ENCODE peak calls at places on chromosomes 5 and 9, in five cellular contexts. E is PC-3, O is MM.1S, T is SK-N-SH, N is HCT116. W is an unnamed sample.

GRCh38 chr5:175821790-175822211 is 49.6 kb upstream of the CPLX2 start:
- DNase-seq in E (peak), O (no peak), N (peak), T (no peak), W (no peak)

GRCh38 chr5:138967806-138968448 is 92.8 kb upstream of the LRRTM2 start:
- DNase-seq in T (no peak), N (peak), E (no peak), O (no peak), W (no peak)

GRCh38 chr5:122778157-122778556 is 3.3 kb downstream of the SNX2 start:
- DNase-seq in O (no peak), N (no peak), E (no peak), T (no peak), W (no peak)

GRCh38 chr5:1336106-1336561 is 8.8 kb downstream of the CLPTM1L start:
- DNase-seq in N (no peak), O (peak), T (no peak), E (no peak), W (no peak)

GRCh38 chr5:144697847-144698262 is 527.2 kb downstream of the KCTD16 start:
- DNase-seq in E (peak), O (no peak), T (no peak), N (no peak), W (no peak)

GRCh38 chr5:149935431-149935901 is 9.1 kb downstream of the PDE6A start:
- DNase-seq in E (no peak), N (no peak), T (no peak), O (no peak), W (no peak)

GRCh38 chr5:58228896-58229295 is 231.0 kb downstream of the PLK2 start:
- DNase-seq in N (no peak), O (no peak), T (no peak), E (no peak), W (no peak)

GRCh38 chr5:9545959-9546851 is at the start of gene SEMA5A:
- DNase-seq in T (peak), O (peak), N (no peak), E (peak), W (peak)

GRCh38 chr9:79123419-79123818 is 448.3 kb upstream of the TLE4 start:
- DNase-seq in E (no peak), O (no peak), N (no peak), T (no peak), W (no peak)

GRCh38 chr5:150022163-150022540 is 21.6 kb downstream of the HMGXB3 start:
- DNase-seq in O (peak), T (no peak), N (peak), E (peak), W (no peak)

GRCh38 chr5:181233436-181234115 is 10.1 kb downstream of the RACK1 start:
- DNase-seq in O (no peak), E (no peak), T (peak), N (no peak), W (no peak)

GRCh38 chr9:34253460-34253837 is 74.6 kb downstream of the UBAP1 start:
- DNase-seq in E (peak), N (no peak), O (no peak), T (no peak), W (no peak)

GRCh38 chr9:129285979-129286772 is 108.1 kb upstream of the IER5L start:
- DNase-seq in N (no peak), E (no peak), O (no peak), T (no peak), W (no peak)

GRCh38 chr9:136484153-136485048 is 1.6 kb upstream of the SEC16A start:
- DNase-seq in N (no peak), T (no peak), E (peak), O (no peak), W (peak)

GRCh38 chr5:114450516-114450909 is 88.6 kb downstream of the KCNN2 start:
- DNase-seq in O (no peak), N (no peak), E (peak), T (peak), W (peak)

GRCh38 chr5:6829150-6829784 is 116.0 kb downstream of the TENT4A start:
- DNase-seq in T (no peak), N (no peak), E (no peak), O (peak), W (no peak)

GRCh38 chr5:146533260-146533857 is 17.4 kb upstream of the GPR151 start:
- DNase-seq in E (peak), O (peak), N (peak), T (peak), W (peak)

GRCh38 chr9:17669206-17669605 is 90.3 kb downstream of the SH3GL2 start:
- DNase-seq in T (no peak), O (peak), E (no peak), N (no peak), W (no peak)

GRCh38 chr5:141934099-141934844 is 10.6 kb downstream of the DELE1 start:
- DNase-seq in T (peak), E (no peak), O (no peak), N (no peak), W (no peak)

GRCh38 chr5:173866249-173867172 is 21.6 kb upstream of the CPEB4 start:
- DNase-seq in E (no peak), N (no peak), T (no peak), O (no peak), W (peak)

GRCh38 chr9:37729499-37729898 is 24.1 kb upstream of the TRMT10B start:
- DNase-seq in E (no peak), O (no peak), N (no peak), T (no peak), W (no peak)

DNA sequence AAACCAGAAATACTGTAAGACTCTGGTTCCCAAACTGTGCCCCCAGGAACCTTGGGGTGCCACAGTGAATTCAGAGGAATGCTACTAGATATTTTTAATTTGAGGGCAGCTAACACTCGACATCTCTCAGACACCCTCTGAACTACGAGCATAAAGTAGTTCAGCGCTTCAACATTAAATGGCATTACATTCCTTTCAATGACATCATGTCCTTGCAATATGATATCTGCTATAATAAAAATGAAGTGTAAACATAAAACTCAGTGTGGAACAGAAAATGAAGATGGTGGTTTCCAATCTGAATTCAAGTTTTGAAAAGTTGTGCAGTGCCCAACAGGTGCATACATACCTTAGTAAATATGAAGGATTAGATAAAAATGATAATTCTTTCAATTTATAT is 116.1 kb downstream of the LPAR1 start:
- DNase-seq in O (no peak), E (peak), N (no peak), T (no peak), W (no peak)
- H3K9ac ChIP-seq in O (no peak), E (peak), N (no peak), T (no peak), W (no peak)

GRCh38 chr5:3091040-3091774 is 339.7 kb upstream of the IRX2 start:
- DNase-seq in O (no peak), N (no peak), T (no peak), E (no peak), W (no peak)

GRCh38 chr5:3092211-3092610 is 340.7 kb upstream of the IRX2 start:
- DNase-seq in O (no peak), E (no peak), N (no peak), T (no peak), W (no peak)

GRCh38 chr5:3092664-3093063 is 341.2 kb upstream of the IRX2 start:
- DNase-seq in N (no peak), O (no peak), T (no peak), E (no peak), W (no peak)
- H3K4me2 ChIP-seq in N (no peak), O (no peak), T (no peak), E (no peak), W (no peak)

GRCh38 chr9:121893787-121894186 is 199.3 kb downstream of the TTLL11 start:
- DNase-seq in O (no peak), T (no peak), E (no peak), N (no peak), W (no peak)

GRCh38 chr9:121897140-121897539 is 196.0 kb downstream of the TTLL11 start:
- DNase-seq in T (no peak), E (no peak), O (no peak), N (no peak), W (no peak)

GRCh38 chr9:121896545-121896943 is 196.6 kb downstream of the TTLL11 start:
- DNase-seq in T (no peak), N (no peak), O (no peak), E (no peak), W (no peak)

GRCh38 chr9:121895274-121895835 is 197.8 kb downstream of the TTLL11 start:
- DNase-seq in N (no peak), T (no peak), E (no peak), O (no peak), W (no peak)

DNA sequence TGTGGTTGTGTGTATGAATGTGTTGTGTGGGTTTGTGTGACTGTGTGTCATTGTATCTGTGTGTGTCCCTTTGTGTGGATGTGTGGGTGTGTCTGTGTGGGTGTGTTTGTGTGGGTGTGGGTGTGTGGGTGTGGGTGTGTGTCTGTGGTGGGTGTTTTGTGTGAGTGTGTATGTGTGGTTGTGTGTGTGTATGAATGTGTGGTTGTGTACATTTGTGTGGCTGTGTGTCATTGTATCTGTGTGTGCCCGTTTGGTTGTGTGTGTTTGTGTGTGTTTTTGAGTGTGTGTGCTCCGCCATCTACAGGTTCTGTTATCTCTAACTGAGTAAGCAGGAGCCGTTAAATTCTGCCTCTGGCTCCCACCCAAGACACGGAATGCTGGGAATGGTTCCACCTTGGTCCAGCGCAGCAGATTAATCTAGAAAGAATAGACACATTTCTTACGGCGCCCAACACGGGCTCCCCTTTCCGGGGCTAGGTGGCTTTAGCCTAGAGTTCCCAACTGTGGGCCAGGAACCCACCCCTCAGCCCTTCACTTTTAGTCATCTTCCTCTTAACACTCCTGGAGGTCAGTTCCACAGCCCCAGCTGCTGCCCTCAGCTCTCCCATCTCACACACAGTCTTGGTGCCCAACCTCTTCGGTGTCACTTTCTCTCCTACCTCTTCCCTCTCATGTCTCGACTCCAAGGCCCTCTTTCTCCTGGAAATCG is 197.1 kb downstream of the TTLL11 start:
- DNase-seq in N (no peak), O (no peak), T (no peak), E (no peak), W (peak)
- TF ChIP-seq EZH2phosphoT487 in N (no peak), O (no peak), T (no peak), E (no peak), W (no peak)

DNA sequence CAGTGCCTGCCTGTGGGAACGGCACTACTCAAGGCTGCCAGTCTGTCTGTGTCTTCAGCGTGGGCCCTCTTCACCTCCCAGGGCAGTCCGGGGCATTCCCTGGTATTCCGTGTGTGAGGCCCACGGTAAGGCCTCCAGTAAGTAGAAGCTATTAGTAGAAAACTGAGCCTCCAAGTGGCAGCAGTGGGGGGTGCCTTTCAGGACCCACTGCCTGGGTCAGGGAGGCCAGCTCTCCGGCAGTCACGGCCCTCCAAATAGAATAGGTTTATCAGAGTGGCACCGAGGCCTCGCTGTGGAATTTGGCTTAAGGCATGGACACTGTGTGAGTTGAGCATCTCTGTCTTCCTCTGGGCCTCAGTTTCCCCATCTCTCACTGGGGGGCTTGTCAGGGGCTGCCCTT is 23.1 kb downstream of the ADAMTSL2 start:
- DNase-seq in O (no peak), T (no peak), N (no peak), E (no peak), W (no peak)
- H3K9ac ChIP-seq in O (no peak), T (peak), N (no peak), E (no peak), W (no peak)

GRCh38 chr5:170681013-170681433 is 102.5 kb upstream of the GABRP start:
- DNase-seq in E (peak), T (peak), N (no peak), O (peak), W (peak)
- H3K4me2 ChIP-seq in E (no peak), T (peak), N (no peak), O (peak), W (peak)

GRCh38 chr5:15707631-15708030 is 207.7 kb downstream of the FBXL7 start:
- DNase-seq in E (no peak), N (no peak), O (no peak), T (no peak), W (no peak)

GRCh38 chr5:15715966-15716365 is 216.0 kb downstream of the FBXL7 start:
- DNase-seq in E (no peak), N (no peak), T (no peak), O (no peak), W (no peak)

GRCh38 chr5:15717002-15717401 is 217.0 kb downstream of the FBXL7 start:
- DNase-seq in O (no peak), E (no peak), T (no peak), N (no peak), W (no peak)

GRCh38 chr5:15715535-15715934 is 215.6 kb downstream of the FBXL7 start:
- DNase-seq in O (no peak), N (no peak), E (no peak), T (peak), W (no peak)

GRCh38 chr5:15711881-15712280 is 211.9 kb downstream of the FBXL7 start:
- DNase-seq in T (peak), O (no peak), E (no peak), N (no peak), W (no peak)
- TF ChIP-seq EZH2phosphoT487 in T (no peak), O (no peak), E (no peak), N (no peak), W (no peak)

GRCh38 chr5:14218011-14218410 is 74.9 kb downstream of the TRIO start:
- DNase-seq in T (no peak), N (no peak), O (no peak), E (no peak), W (no peak)

GRCh38 chr5:14216372-14216771 is 73.2 kb downstream of the TRIO start:
- DNase-seq in O (no peak), N (no peak), T (no peak), E (peak), W (no peak)

GRCh38 chr5:14218480-14218879 is 75.3 kb downstream of the TRIO start:
- DNase-seq in T (no peak), N (no peak), O (no peak), E (no peak), W (no peak)

GRCh38 chr5:14216902-14217301 is 73.8 kb downstream of the TRIO start:
- DNase-seq in N (no peak), T (no peak), E (no peak), O (no peak), W (peak)

DNA sequence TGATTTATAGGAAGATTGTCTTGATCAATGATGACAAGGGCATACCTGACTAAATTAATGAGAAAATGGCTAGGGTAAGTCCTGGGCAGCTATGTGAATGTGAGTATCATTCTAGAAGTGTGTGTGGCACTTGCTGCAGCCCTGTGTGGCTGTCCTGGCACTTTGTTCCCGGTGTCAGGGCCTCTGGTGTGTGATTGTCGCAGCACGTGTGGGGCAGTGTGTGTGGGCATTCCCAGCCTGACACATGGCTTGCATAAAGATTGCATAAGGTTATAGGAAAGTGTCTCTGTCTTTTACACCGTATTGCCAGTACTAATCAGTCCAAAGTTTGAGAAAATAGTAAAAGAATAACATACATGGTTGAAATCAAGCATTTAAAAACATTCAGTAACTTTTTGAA is 74.4 kb downstream of the TRIO start:
- DNase-seq in O (no peak), N (no peak), E (no peak), T (no peak), W (no peak)
- H3K9ac ChIP-seq in O (no peak), N (no peak), E (no peak), T (no peak), W (no peak)